ENCODE peak calls at places on chromosomes 11 and 22, in six cellular contexts. Y is left ventricle myocardium inferior, N is HCT116, U is SK-N-SH, I is AG04450, V is dorsolateral prefrontal cortex. W is an unnamed sample. For H3K27me3, the result is how much of the 10 kb centered on the place peaks cover.

GRCh38 chr11:75170463-75171201 is 19.7 kb downstream of the SLCO2B1 start:
- DNase-seq in I (no peak), N (no peak), U (no peak), V (no peak), Y (no peak), W (no peak)

GRCh38 chr11:89491141-89491690 is at the start of gene NOX4:
- DNase-seq in V (peak), U (peak), Y (peak), I (no peak), N (no peak), W (peak)

GRCh38 chr11:119051440-119052162 is 5.4 kb downstream of the HYOU1 start:
- DNase-seq in V (no peak), N (no peak), Y (no peak), U (no peak), I (no peak), W (no peak)

GRCh38 chr11:1039481-1040427 is 3.2 kb upstream of the MUC6 start:
- DNase-seq in I (no peak), Y (no peak), U (no peak), N (no peak), V (no peak), W (no peak)

GRCh38 chr11:12303431-12304149 is 73.8 kb upstream of the PARVA start:
- DNase-seq in U (no peak), I (no peak), N (no peak), Y (no peak), V (no peak), W (no peak)

GRCh38 chr11:63592975-63593395 is 21.2 kb downstream of the PLAAT3 start:
- DNase-seq in U (peak), I (no peak), Y (no peak), N (no peak), V (no peak), W (peak)

GRCh38 chr11:119626197-119626909 is 102.6 kb downstream of the NECTIN1 start:
- DNase-seq in U (peak), N (no peak), Y (no peak), V (no peak), I (no peak), W (no peak)

GRCh38 chr11:118883368-118884071 is at the start of gene CXCR5:
- DNase-seq in Y (no peak), I (no peak), U (no peak), N (no peak), V (no peak), W (no peak)

GRCh38 chr11:66847461-66848232 is 4.4 kb downstream of the RCE1 start:
- DNase-seq in V (no peak), U (peak), Y (no peak), N (no peak), I (no peak), W (no peak)

GRCh38 chr11:85663781-85664560 is 958 bp downstream of the CREBZF start:
- DNase-seq in Y (peak), N (peak), I (no peak), U (peak), V (peak), W (peak)

GRCh38 chr22:23218867-23219251 is 38.5 kb downstream of the BCR start:
- DNase-seq in Y (peak), N (no peak), U (peak), V (no peak), I (no peak), W (peak)

GRCh38 chr11:97361812-97362378 is 972.1 kb downstream of the JRKL start:
- DNase-seq in V (no peak), N (no peak), Y (no peak), U (no peak), I (no peak), W (no peak)

GRCh38 chr11:87097582-87097981 is 59.8 kb downstream of the TMEM135 start:
- DNase-seq in Y (no peak), I (peak), U (peak), V (no peak), N (peak), W (no peak)

GRCh38 chr22:17441326-17441725 is 72.1 kb downstream of the CECR2 start:
- DNase-seq in Y (no peak), N (no peak), U (no peak), I (no peak), V (no peak), W (no peak)

GRCh38 chr11:126357055-126357962 is 1.8 kb downstream of the ST3GAL4 start:
- DNase-seq in I (no peak), Y (peak), V (no peak), N (no peak), U (no peak), W (no peak)

GRCh38 chr11:86152006-86152862 is 83.3 kb upstream of the PICALM start:
- DNase-seq in N (no peak), V (peak), I (no peak), U (no peak), Y (no peak), W (peak)

GRCh38 chr11:27913650-27914049 is 194.3 kb downstream of the KIF18A start:
- DNase-seq in N (no peak), V (no peak), I (no peak), Y (no peak), U (no peak), W (peak)

GRCh38 chr22:37242395-37242918 is 1.6 kb downstream of the RAC2 start:
- DNase-seq in N (no peak), U (peak), I (no peak), V (no peak), Y (peak), W (no peak)

GRCh38 chr11:12389676-12390075 is 12.3 kb downstream of the PARVA start:
- DNase-seq in U (no peak), I (no peak), Y (no peak), V (no peak), N (no peak), W (no peak)

GRCh38 chr11:304915-305833 is 2.4 kb upstream of the IFITM2 start:
- DNase-seq in U (peak), V (peak), N (no peak), Y (peak), I (peak), W (no peak)

GRCh38 chr22:45807156-45807915 is 135.7 kb downstream of the ATXN10 start:
- DNase-seq in Y (no peak), N (no peak), I (no peak), V (no peak), U (no peak), W (peak)

GRCh38 chr11:5891216-5891800 is 1.7 kb upstream of the OR52E5 start:
- DNase-seq in I (no peak), V (no peak), N (no peak), Y (no peak), U (peak), W (no peak)

GRCh38 chr22:22168190-22168940 is 76.2 kb upstream of the VPREB1 start:
- DNase-seq in N (peak), U (peak), I (peak), Y (no peak), V (no peak), W (no peak)

GRCh38 chr11:422249-422656 is 7.5 kb upstream of the SIGIRR start:
- DNase-seq in V (no peak), U (no peak), I (no peak), Y (no peak), N (no peak), W (no peak)

GRCh38 chr22:23384451-23384850 is 195.6 kb downstream of the IGLL1 start:
- DNase-seq in I (no peak), Y (no peak), U (no peak), V (no peak), N (no peak), W (no peak)

GRCh38 chr22:50206599-50206998 is 5.8 kb downstream of the SELENOO start:
- DNase-seq in V (no peak), I (no peak), Y (peak), N (no peak), U (peak), W (no peak)

GRCh38 chr22:33883561-33883960 is 36.7 kb downstream of the LARGE1 start:
- DNase-seq in U (no peak), N (no peak), I (no peak), V (no peak), Y (no peak), W (peak)

GRCh38 chr22:48783821-48784266 is 1043.8 kb downstream of the BRD1 start:
- DNase-seq in N (no peak), Y (no peak), V (no peak), U (no peak), I (no peak), W (no peak)

GRCh38 chr11:32113637-32114203 is 22.8 kb downstream of the RCN1 start:
- DNase-seq in U (no peak), N (no peak), Y (no peak), V (no peak), I (no peak), W (no peak)

GRCh38 chr11:68868221-68868620 is 26.5 kb upstream of the CPT1A start:
- DNase-seq in V (no peak), U (no peak), I (no peak), N (no peak), Y (no peak), W (no peak)

GRCh38 chr22:37760152-37760551 is 47.6 kb upstream of the GCAT start:
- DNase-seq in V (no peak), N (no peak), Y (no peak), I (no peak), U (no peak), W (no peak)

GRCh38 chr11:31873115-31873514 is 62.0 kb upstream of the PAX6 start:
- DNase-seq in Y (no peak), N (no peak), V (no peak), I (no peak), U (no peak), W (no peak)

GRCh38 chr11:81655351-81655750 is 1078.3 kb downstream of the FAM181B start:
- DNase-seq in U (no peak), I (no peak), V (no peak), Y (no peak), N (no peak), W (no peak)

GRCh38 chr11:32594272-32594671 is 10.6 kb downstream of the EIF3M start:
- DNase-seq in V (no peak), Y (no peak), U (no peak), I (no peak), N (no peak), W (no peak)

GRCh38 chr11:70063121-70063520 is 15.0 kb upstream of the ANO1 start:
- DNase-seq in I (no peak), N (no peak), Y (no peak), V (no peak), U (no peak), W (peak)

GRCh38 chr11:94067010-94067409 is 45.9 kb downstream of the HEPHL1 start:
- DNase-seq in U (no peak), N (no peak), Y (no peak), V (no peak), I (no peak), W (no peak)

GRCh38 chr22:19981171-19981960 is 35.3 kb downstream of the ARVCF start:
- DNase-seq in V (no peak), I (no peak), N (no peak), U (no peak), Y (no peak), W (no peak)

GRCh38 chr22:30610299-30610698 is 3.3 kb downstream of the TCN2 start:
- DNase-seq in Y (no peak), V (peak), N (no peak), U (no peak), I (no peak), W (no peak)

GRCh38 chr22:49449811-49450386 is 377.8 kb downstream of the BRD1 start:
- DNase-seq in N (no peak), I (no peak), Y (no peak), V (no peak), U (no peak), W (no peak)

GRCh38 chr11:33735426-33736147 is 636 bp downstream of the CD59 start:
- DNase-seq in U (peak), V (peak), N (no peak), Y (peak), I (no peak), W (peak)

GRCh38 chr11:33735166-33735425 is 1.1 kb downstream of the CD59 start:
- DNase-seq in V (no peak), I (no peak), U (no peak), Y (no peak), N (no peak), W (peak)

GRCh38 chr11:33737362-33737821 is 1.2 kb upstream of the CD59 start:
- DNase-seq in I (no peak), U (no peak), V (no peak), Y (no peak), N (no peak), W (no peak)

GRCh38 chr11:33734441-33735165 is 1.6 kb downstream of the CD59 start:
- DNase-seq in I (no peak), N (no peak), U (no peak), V (no peak), Y (no peak), W (peak)

DNA sequence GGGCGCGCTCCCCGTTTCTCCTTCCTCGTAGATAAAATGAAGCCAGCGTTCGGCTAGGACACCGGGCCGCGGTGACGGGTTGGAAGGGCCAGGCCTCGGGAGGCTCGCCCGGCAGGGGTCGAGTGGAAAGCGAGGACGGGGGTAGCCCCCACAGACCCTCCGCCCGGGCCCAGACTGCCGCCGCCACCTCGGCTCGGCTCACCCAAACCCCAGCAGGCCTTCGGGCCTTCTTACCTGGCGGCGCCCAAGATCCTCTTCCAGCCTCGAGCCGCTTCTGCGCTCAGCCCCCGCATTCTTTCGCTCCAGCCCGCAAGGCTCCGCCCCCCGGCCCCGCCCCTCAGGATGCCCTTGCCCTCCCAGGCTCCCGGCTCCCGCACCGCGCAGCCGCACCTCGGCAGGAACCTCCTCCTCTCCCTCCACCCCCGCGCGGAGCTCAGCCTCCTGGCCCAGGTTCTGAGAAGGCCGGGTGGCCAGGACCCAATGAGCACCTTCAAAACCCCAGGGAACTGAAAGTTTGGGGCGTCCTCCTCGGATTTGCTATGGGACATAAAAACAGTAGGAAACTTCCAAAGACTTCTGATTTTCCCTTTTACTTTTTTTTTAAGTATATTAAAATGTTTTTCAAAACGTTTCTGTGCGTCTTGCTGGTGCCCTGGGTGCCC is at the start of gene CD59:
- DNase-seq in U (peak), V (peak), N (peak), Y (peak), I (peak), W (peak)
- H3K27ac ChIP-seq in U (peak), V (peak), N (peak), Y (peak), I (peak), W (peak)

DNA sequence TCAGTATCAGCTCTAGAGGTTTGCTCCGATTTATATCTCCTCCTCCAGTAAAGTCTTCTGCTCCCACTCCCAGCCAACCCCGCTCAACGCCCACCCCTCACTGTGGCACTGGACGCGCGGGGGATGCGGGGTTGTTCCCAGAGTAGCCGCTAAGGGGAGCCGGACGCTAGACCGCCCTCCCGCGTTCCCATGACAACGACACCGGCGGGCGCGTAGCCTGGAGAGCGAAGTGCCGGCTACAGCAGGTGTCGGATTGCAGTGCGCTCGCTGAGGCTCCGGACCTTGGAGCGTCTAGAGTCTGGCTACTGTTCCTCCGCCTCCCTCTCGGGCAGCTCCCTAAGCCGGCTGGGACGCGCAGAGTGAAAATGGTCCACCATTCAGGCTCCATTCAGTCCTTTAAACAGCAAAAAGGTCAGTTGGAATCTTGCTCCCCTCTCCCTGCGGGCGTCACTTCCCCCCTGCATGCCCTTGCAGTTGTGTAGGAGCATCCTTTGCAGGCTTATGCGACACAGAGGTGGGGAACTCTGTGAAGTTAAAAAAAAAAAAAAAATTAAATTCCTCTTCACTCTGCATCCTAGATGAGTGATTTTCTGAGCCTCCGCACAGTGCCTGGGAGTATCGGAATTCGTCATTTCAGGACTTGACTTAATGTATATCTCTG is at the start of gene ANO3:
- DNase-seq in U (peak), I (peak), N (no peak), Y (peak), V (peak), W (peak)
- H3K27me3 ChIP-seq in U (under half), I (under half), N (under half), Y (half or more), V (under half), W (under half)

GRCh38 chr22:31647066-31647465 is 14.9 kb downstream of the PISD start:
- DNase-seq in Y (no peak), U (no peak), V (no peak), I (no peak), N (no peak), W (peak)

GRCh38 chr22:31647921-31648320 is 14.1 kb downstream of the PISD start:
- DNase-seq in I (no peak), Y (no peak), N (no peak), U (no peak), V (no peak), W (no peak)

GRCh38 chr22:31650391-31650790 is 11.6 kb downstream of the PISD start:
- DNase-seq in U (no peak), V (no peak), Y (no peak), I (peak), N (no peak), W (peak)

GRCh38 chr22:31646186-31647019 is 15.6 kb downstream of the PISD start:
- DNase-seq in N (peak), U (no peak), I (peak), Y (no peak), V (no peak), W (peak)

DNA sequence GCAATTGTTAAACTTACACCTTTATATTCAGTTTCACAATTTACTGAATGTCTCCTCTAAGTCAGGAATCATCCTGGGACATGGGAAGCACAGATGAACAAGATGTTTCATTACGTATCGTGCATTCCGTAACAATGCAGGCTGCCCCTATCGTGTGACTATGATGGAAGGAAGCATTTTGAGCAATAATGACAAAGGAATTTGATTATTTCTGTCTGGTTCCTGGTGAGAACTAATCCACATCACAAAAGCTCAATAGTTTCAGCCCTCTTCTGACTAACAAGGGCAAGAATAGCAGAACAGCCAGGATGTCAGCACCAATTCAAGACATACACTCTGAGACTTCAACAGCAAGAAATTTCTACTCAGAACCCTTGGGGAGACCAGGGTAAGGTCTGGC is 14.5 kb downstream of the PISD start:
- DNase-seq in U (no peak), Y (no peak), N (no peak), I (peak), V (no peak), W (no peak)
- H3K27ac ChIP-seq in U (no peak), Y (no peak), N (peak), I (peak), V (no peak), W (peak)

GRCh38 chr22:42277988-42278776 is 7.7 kb upstream of the TCF20 start:
- DNase-seq in V (peak), Y (no peak), U (peak), N (no peak), I (no peak), W (no peak)
- H3K27me3 ChIP-seq in V (under half), Y (under half), U (under half), N (under half), I (under half), W (under half)

DNA sequence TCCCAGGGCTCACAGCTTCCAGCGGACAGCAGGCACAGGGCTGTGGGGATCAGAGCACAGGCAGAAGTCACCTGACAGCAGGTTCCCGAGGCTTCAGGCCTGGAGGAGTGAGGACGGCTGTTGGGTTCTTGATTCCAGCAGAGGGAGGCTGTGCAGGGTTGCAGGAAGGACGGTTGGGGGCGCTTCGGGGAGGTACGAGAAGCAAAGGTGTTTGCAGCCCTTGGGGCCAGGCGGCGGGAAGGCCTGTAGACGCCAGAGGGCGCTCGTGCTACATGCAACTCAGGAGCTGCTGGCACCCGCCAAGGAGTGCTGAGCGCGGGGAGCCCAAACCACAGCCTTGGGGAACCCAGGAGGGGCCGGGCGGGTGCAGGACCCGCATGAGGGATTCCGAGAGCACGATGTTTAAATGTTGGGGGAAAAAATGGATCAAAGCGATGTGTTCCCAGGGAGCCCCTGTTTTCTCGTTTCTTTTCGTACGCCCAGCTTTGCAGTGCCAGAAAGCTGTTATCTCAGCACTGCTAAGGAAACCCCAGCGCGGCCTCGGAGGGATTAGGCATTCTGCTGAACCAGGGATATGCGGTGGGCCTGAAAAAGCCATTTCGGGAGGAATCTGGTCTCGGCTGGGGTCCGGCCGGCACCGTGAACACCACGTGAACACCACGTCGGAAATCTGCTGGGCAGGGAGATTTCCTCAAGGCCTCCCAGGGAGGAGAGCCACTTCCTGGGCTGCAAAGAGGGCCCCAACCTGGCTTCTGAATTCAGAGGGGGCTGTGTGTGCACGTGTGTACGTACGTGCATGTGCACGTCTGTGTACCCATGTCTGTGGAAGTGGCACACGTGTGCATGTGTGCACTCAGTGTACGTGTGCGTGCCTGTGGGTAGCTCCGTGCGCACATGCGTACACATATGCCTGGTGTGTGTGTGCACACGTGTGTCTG is 88.2 kb downstream of the KCNQ1 start:
- DNase-seq in I (peak), V (peak), N (peak), U (peak), Y (peak), W (peak)
- H3K27ac ChIP-seq in I (peak), V (no peak), N (peak), U (no peak), Y (peak), W (peak)

W was measured in SJSA1.